ENCODE peak calls at places on chromosomes 2 and 18, in four cellular contexts. S is body of pancreas, K is HepG2, T is tibial nerve. N is an unnamed sample.
A peak's percentile ranks its signal among the peaks of the same experiment; 100 is the strongest.

GRCh38 chr2:121694398-121695178 is 42.1 kb downstream of the NIFK start:
- DNase-seq in S (no peak), K (no peak), T (no peak), N (no peak)

GRCh38 chr2:177165103-177165583 is 47.5 kb upstream of the HNRNPA3 start:
- DNase-seq in S (peak; percentile 38), K (no peak), T (no peak), N (peak; percentile 50)

GRCh38 chr2:68692511-68692910 is 42.1 kb upstream of the ARHGAP25 start:
- DNase-seq in S (no peak), K (no peak), T (no peak), N (peak; percentile 44)

GRCh38 chr2:234364718-234365117 is 132.2 kb downstream of the ARL4C start:
- DNase-seq in S (no peak), K (no peak), T (no peak), N (no peak)

GRCh38 chr2:135093192-135093591 is 41.1 kb downstream of the RAB3GAP1 start:
- DNase-seq in S (no peak), K (no peak), T (no peak), N (no peak)

GRCh38 chr2:171553236-171553635 is 31.0 kb downstream of the CYBRD1 start:
- DNase-seq in S (no peak), K (peak; percentile 13), T (no peak), N (no peak)

GRCh38 chr2:69989017-69989416 is 27.6 kb upstream of the ASPRV1 start:
- DNase-seq in S (no peak), K (no peak), T (no peak), N (no peak)

GRCh38 chr2:98216611-98217010 is 129.6 kb downstream of the VWA3B start:
- DNase-seq in S (no peak), K (no peak), T (no peak), N (no peak)

GRCh38 chr18:51342815-51343214 is 145.3 kb upstream of the MEX3C start:
- DNase-seq in S (no peak), K (peak; percentile 7), T (no peak), N (no peak)

GRCh38 chr2:134460583-134460998 is 206.7 kb downstream of the MGAT5 start:
- DNase-seq in S (peak; percentile 88), K (peak; percentile 76), T (no peak), N (peak; percentile 62)

GRCh38 chr2:168396131-168396530 is 59.9 kb upstream of the CERS6 start:
- DNase-seq in S (no peak), K (no peak), T (no peak), N (no peak)

GRCh38 chr2:26887142-26887541 is 39.2 kb downstream of the DPYSL5 start:
- DNase-seq in S (no peak), K (no peak), T (no peak), N (peak; percentile 91)

GRCh38 chr18:36397033-36397432 is 99.5 kb downstream of the FHOD3 start:
- DNase-seq in S (no peak), K (no peak), T (no peak), N (no peak)

GRCh38 chr2:778680-779350 is 101.6 kb upstream of the TMEM18 start:
- DNase-seq in S (no peak), K (no peak), T (no peak), N (no peak)

GRCh38 chr2:74261204-74261864 is 62.9 kb downstream of the MTHFD2 start:
- DNase-seq in S (peak; percentile 43), K (peak; percentile 67), T (no peak), N (no peak)

GRCh38 chr2:182360012-182360662 is 66.7 kb downstream of the PDE1A start:
- DNase-seq in S (peak; percentile 72), K (no peak), T (no peak), N (no peak)

GRCh38 chr2:239467281-239467955 is 66.6 kb upstream of the HDAC4 start:
- DNase-seq in S (no peak), K (no peak), T (no peak), N (no peak)

GRCh38 chr2:39403311-39403710 is 33.8 kb downstream of the MAP4K3 start:
- DNase-seq in S (no peak), K (no peak), T (no peak), N (no peak)

DNA sequence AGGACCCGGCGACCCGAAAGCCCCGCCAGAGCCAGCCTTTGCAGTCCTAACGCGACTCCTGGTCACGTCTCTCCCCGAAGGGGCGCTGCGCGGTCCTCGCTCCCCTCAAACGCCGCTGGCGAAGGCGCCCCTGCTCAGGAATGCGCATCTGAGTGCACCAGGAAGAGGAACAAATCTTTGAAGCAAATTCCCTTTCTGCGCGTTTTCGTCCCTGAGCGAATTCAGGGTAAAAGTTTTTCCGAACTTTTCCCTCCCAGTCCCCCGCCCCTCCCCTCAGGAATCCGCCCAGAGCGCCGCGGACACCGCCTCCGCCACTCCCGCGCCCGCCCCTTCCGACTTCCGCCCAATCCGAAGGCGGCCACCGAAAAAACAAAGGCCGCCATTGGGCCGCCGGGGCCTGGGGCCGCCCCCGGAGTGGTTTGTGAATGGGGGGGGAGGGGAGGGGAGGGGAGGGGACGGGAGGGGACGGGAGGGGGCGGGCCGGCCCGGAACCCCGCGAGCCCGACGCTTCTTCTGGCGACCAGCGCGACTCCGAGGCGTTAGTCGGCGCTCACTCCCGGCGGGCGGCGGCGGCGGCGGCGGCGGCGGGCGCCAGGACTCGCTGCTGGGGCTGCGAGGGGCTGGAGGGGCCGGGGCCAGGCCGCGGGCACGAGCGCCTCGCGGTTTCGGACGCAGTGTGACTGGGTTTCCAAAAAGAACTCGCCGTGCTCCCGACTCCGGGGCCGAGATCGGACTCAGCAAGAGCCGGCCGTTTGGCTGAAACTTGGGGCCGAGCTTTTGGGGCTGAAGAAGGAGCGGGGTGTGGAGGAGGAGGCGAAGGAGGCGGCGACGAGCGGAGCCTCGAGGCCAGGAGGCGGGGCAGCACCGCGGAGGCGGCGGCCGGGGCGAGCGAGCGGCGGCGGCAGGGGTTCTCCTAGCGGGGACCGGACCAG is at the start of gene FZD7:
- DNase-seq in S (peak; percentile 91), K (peak; percentile 75), T (peak; percentile 88), N (peak; percentile 96)
- TF ChIP-seq POLR2A in S (peak; percentile 43), K (no peak), T (peak; percentile 85), N (peak; percentile 37)

DNA sequence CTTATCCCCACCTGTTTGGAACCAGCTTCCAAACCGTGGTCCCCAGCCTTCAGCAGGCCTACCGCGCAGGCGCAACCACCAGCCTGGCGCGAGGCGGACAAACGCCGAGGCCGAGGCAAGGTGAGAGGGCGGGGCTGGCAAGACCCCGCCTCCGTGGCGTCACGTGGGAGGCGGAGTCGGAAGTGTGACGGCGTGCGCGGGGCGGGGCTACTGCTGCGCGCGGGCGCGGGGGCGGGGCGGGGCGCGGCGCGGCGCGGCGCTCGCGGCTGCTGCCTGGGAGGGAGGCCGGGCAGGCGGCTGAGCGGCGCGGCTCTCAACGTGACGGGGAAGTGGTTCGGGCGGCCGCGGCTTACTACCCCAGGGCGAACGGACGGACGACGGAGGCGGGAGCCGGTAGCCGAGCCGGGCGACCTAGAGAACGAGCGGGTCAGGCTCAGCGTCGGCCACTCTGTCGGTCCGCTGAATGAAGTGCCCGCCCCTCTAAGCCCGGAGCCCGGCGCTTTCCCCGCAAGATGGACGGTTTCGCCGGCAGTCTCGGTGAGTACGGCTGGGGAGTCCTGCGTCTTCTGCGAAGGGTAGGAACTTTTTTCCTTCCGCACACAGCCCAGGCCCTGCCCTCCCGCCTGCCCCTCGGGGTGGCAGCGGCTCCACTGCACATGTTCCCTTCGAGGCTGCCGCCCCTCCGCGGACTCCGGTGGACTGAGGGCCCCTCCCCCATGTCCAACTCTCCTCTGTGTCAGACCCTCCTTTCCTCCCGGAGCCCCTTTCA is at the start of gene EML4:
- DNase-seq in S (peak; percentile 97), K (peak; percentile 82), T (peak; percentile 89), N (peak; percentile 87)
- TF ChIP-seq POLR2A in S (peak; percentile 86), K (peak; percentile 75), T (peak; percentile 58), N (peak; percentile 72)

GRCh38 chr2:70994445-70995226 is at the start of gene TEX261:
- DNase-seq in S (peak; percentile 92), K (peak; percentile 84), T (peak; percentile 71), N (peak; percentile 95)
- TF ChIP-seq POLR2A in S (peak; percentile 47), K (peak; percentile 75), T (no peak), N (no peak)

GRCh38 chr18:80035997-80036396 is 1.8 kb downstream of the RBFA start:
- DNase-seq in S (no peak), K (no peak), T (no peak), N (no peak)

GRCh38 chr18:80034068-80034851 is at the start of gene RBFA:
- DNase-seq in S (peak; percentile 100), K (peak; percentile 88), T (peak; percentile 98), N (peak; percentile 97)

GRCh38 chr18:80029690-80030089 is 4.5 kb upstream of the RBFA start:
- DNase-seq in S (no peak), K (no peak), T (no peak), N (no peak)

GRCh38 chr18:80034852-80035406 is 695 bp downstream of the RBFA start:
- DNase-seq in S (no peak), K (no peak), T (no peak), N (peak; percentile 25)

DNA sequence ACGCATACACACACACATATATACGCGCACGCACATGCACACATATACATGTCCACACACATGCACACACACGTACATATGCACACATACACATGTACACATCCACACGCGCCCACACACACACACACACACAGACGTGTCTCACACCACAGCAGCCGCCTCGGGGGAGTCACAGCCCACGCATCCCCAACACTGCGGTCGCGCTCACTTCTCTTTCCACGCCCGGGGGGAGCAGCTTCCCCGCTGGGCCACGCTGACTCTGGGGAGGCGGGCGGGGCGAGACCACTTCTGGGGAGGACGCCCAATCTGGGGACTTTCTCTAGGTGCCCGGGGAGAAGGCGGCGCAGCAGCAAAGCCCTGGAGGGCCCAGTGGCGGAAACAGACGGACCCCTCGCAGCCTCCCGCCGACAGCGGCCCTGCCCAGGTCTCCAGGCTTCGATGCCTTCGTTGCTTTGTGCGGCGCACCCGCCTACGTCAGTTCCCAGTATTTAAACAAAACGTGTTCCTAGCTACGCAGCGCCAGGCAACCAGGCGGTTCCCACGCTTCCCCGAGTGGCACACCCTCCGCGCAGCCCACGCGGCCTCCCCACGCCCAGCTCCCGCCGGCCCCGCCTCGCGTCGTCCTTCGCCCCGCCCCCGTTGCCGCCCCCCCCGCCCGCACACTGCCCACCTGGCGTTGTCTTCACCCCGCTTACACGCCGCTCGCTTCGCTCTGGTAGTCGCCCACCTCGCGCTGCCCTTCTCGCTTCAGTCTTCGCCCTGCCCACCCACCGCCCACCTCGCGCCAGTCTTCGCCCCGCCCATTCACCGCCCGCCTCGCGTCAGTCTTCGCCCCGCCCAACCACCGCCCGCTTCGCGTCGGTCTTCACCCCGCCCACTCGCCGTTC is 810 bp upstream of the RBFA start:
- DNase-seq in S (no peak), K (no peak), T (no peak), N (no peak)
- TF ChIP-seq POLR2A in S (no peak), K (peak; percentile 63), T (no peak), N (no peak)

GRCh38 chr2:241751776-241752175 is 17.3 kb downstream of the D2HGDH start:
- DNase-seq in S (no peak), K (no peak), T (no peak), N (no peak)

GRCh38 chr2:241753493-241753892 is 19.1 kb downstream of the D2HGDH start:
- DNase-seq in S (no peak), K (no peak), T (no peak), N (no peak)

GRCh38 chr2:241754042-241754441 is 19.6 kb downstream of the D2HGDH start:
- DNase-seq in S (no peak), K (no peak), T (no peak), N (no peak)

GRCh38 chr2:241752253-241752652 is 17.8 kb downstream of the D2HGDH start:
- DNase-seq in S (no peak), K (no peak), T (no peak), N (no peak)

DNA sequence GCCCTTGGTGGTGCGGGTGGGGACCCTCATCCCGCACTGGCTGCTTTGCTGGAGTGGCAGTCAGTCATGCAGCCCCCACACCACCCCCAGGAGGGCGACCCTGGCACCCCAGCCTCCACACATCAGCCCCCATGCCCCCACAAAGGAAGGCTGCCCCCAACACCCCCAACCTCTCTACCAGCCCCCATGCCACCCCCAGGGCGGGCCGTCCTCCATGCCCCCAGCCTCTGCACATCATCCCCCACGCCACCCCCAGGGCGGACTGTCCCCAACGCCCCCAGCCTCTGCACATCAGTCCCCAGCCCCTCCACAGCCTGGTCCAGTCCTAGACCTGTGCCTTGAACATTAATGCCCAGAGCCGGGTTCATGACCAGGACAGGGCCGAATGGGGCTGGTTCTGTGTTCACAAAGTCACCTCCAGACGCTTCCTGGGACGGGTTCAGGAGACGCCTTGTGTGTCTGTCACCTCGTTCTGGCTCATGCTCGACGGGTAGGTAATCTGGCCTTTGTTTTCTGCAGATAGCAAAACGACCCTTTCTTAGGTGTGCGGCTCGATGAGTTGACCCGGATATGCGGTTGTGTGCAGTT is 18.4 kb downstream of the D2HGDH start:
- DNase-seq in S (no peak), K (no peak), T (no peak), N (no peak)
- TF ChIP-seq POLR2A in S (no peak), K (no peak), T (no peak), N (no peak)